ENCODE peak calls at places on chromosomes 3 and 15, in nine cellular contexts. F is AG09309, V is activated gamma-delta T cell treated with Interleukin-2 at 50 U/mL for 16 hours, A is Right ventricle myocardium superior, R is T-helper 9 cell, J is fibroblast of villous mesenchyme, Q is SW 1271, E is T-cell, X is T follicular helper cell. Y is an unnamed sample.
A peak's percentile ranks its signal among the peaks of the same experiment; 100 is the strongest.

GRCh38 chr15:79185199-79185598 is 94.6 kb upstream of the RASGRF1 start:
- DNase-seq in A (no peak), J (no peak), R (no peak), F (no peak), E (no peak), X (no peak), V (no peak), Q (peak; percentile 19), Y (no peak)

GRCh38 chr15:40061212-40061901 is 22.4 kb upstream of the SRP14 start:
- DNase-seq in A (no peak), X (no peak), J (no peak), F (no peak), E (no peak), R (no peak), V (no peak), Q (no peak), Y (no peak)

GRCh38 chr3:152557302-152557999 is 277.5 kb upstream of the P2RY1 start:
- DNase-seq in Q (no peak), F (no peak), V (no peak), A (no peak), R (no peak), X (no peak), E (no peak), J (peak; percentile 8), Y (no peak)

GRCh38 chr15:80779658-80780415 is 667 bp downstream of the CEMIP start:
- DNase-seq in R (no peak), A (no peak), E (no peak), X (no peak), F (no peak), J (peak; percentile 56), V (no peak), Q (peak; percentile 22), Y (no peak)

GRCh38 chr3:183513046-183513706 is 42.3 kb downstream of the KLHL6 start:
- DNase-seq in R (peak; percentile 42), J (no peak), Q (no peak), V (peak; percentile 52), X (peak; percentile 34), E (peak; percentile 88), A (no peak), F (no peak), Y (no peak)

GRCh38 chr3:75144396-75144795 is 519.7 kb upstream of the FRG2C start:
- DNase-seq in X (no peak), R (no peak), E (no peak), J (no peak), F (no peak), Q (no peak), V (no peak), A (no peak), Y (no peak)

GRCh38 chr15:101296418-101297405 is 1.7 kb upstream of the SNRPA1 start:
- DNase-seq in E (no peak), R (no peak), X (no peak), F (no peak), J (peak; percentile 42), A (no peak), Q (no peak), V (no peak), Y (no peak)

GRCh38 chr3:188241072-188241471 is 87.1 kb downstream of the LPP start:
- DNase-seq in J (peak; percentile 77), R (no peak), F (no peak), Q (no peak), X (no peak), A (peak; percentile 70), E (no peak), V (no peak), Y (peak; percentile 69)

GRCh38 chr3:194730369-194730768 is 44.7 kb downstream of the FAM43A start:
- DNase-seq in F (no peak), Q (no peak), J (peak; percentile 12), R (no peak), A (no peak), X (no peak), V (no peak), E (no peak), Y (peak; percentile 85)

GRCh38 chr3:140521751-140522445 is 156.0 kb upstream of the TRIM42 start:
- DNase-seq in Q (no peak), R (no peak), V (no peak), J (no peak), F (no peak), E (no peak), X (no peak), A (no peak), Y (no peak)

GRCh38 chr3:172717493-172718088 is 6.7 kb upstream of the NCEH1 start:
- DNase-seq in A (no peak), V (no peak), J (no peak), R (no peak), Q (peak; percentile 31), E (no peak), X (no peak), F (no peak), Y (no peak)

GRCh38 chr3:187183210-187183862 is 13.9 kb upstream of the RTP1 start:
- DNase-seq in Q (no peak), J (peak; percentile 31), V (no peak), E (no peak), X (no peak), A (no peak), R (no peak), F (no peak), Y (no peak)

GRCh38 chr3:50242778-50243551 is 7.0 kb downstream of the GNAI2 start:
- DNase-seq in Q (no peak), V (no peak), R (no peak), X (no peak), J (peak; percentile 55), E (peak; percentile 37), A (peak; percentile 87), F (no peak), Y (peak; percentile 89)

GRCh38 chr15:52805351-52806283 is 15.5 kb upstream of the ONECUT1 start:
- DNase-seq in A (peak; percentile 40), R (no peak), E (no peak), F (no peak), Q (no peak), X (no peak), J (no peak), V (no peak), Y (peak; percentile 68)

GRCh38 chr3:78285032-78285728 is 1245.3 kb downstream of the ROBO2 start:
- DNase-seq in E (no peak), R (no peak), V (no peak), X (no peak), Q (no peak), J (no peak), A (no peak), F (no peak), Y (no peak)

GRCh38 chr15:92430067-92430435 is 36.4 kb downstream of the ST8SIA2 start:
- DNase-seq in J (no peak), E (no peak), F (no peak), R (no peak), Q (no peak), A (no peak), X (no peak), V (no peak), Y (no peak)

GRCh38 chr3:195197764-195198423 is 73.1 kb downstream of the XXYLT1 start:
- DNase-seq in V (no peak), X (no peak), A (no peak), F (peak; percentile 85), R (no peak), J (peak; percentile 48), Q (peak; percentile 54), E (no peak), Y (peak; percentile 25)

GRCh38 chr3:149377408-149378111 is at the start of gene TM4SF1:
- DNase-seq in R (no peak), E (no peak), F (peak; percentile 88), Q (peak; percentile 99), J (peak; percentile 94), A (peak; percentile 54), X (no peak), V (no peak), Y (peak; percentile 86)

GRCh38 chr3:118688396-118688884 is 346.2 kb downstream of the IGSF11 start:
- DNase-seq in J (no peak), A (no peak), E (no peak), R (no peak), F (no peak), V (no peak), X (no peak), Q (no peak), Y (no peak)

GRCh38 chr3:113953677-113954076 is 5.9 kb downstream of the ZDHHC23 start:
- DNase-seq in X (no peak), A (no peak), V (no peak), F (no peak), Q (no peak), J (no peak), E (no peak), R (no peak), Y (no peak)

GRCh38 chr15:81000626-81001179 is at the start of gene TLNRD1:
- DNase-seq in A (peak; percentile 93), E (peak; percentile 75), F (peak; percentile 56), Q (peak; percentile 90), V (peak; percentile 76), J (peak; percentile 94), R (peak; percentile 71), X (peak; percentile 68), Y (peak; percentile 96)

GRCh38 chr3:169940486-169941181 is 26.0 kb upstream of the SEC62 start:
- DNase-seq in E (no peak), Q (no peak), J (no peak), X (no peak), F (no peak), R (no peak), A (no peak), V (no peak), Y (no peak)

GRCh38 chr15:78621810-78622402 is 1.1 kb upstream of the CHRNA3 start:
- DNase-seq in R (no peak), E (no peak), A (no peak), F (no peak), Q (no peak), J (no peak), V (no peak), X (no peak), Y (no peak)